ENCODE peak calls at places on chromosomes 6 and 20, in seven cellular contexts. A is kidney, Y is ovary, F is right lobe of liver, K is adrenal gland, B is stomach, J is psoas muscle. O is an unnamed sample.

GRCh38 chr6:143097224-143097795 is 36.6 kb downstream of the AIG1 start:
- DNase-seq in A (no peak), Y (no peak), F (no peak), K (no peak), B (no peak), J (no peak), O (no peak)

GRCh38 chr6:80543598-80544181 is 437.2 kb downstream of the BCKDHB start:
- DNase-seq in A (no peak), Y (no peak), F (no peak), K (no peak), B (no peak), J (no peak), O (peak; percentile 60)

GRCh38 chr6:38552136-38552535 is 87.6 kb downstream of the BTBD9 start:
- DNase-seq in A (no peak), Y (no peak), F (no peak), K (no peak), B (no peak), J (no peak), O (no peak)

GRCh38 chr20:31815408-31816188 is 3.6 kb upstream of the MYLK2 start:
- DNase-seq in A (no peak), Y (no peak), F (no peak), K (no peak), B (no peak), J (no peak), O (peak; percentile 17)

GRCh38 chr6:56480246-56480645 is 162.4 kb downstream of the DST start:
- DNase-seq in A (no peak), Y (no peak), F (no peak), K (no peak), B (no peak), J (no peak), O (no peak)

GRCh38 chr6:29509239-29509638 is 21.5 kb upstream of the MAS1L start:
- DNase-seq in A (no peak), Y (no peak), F (no peak), K (no peak), B (no peak), J (no peak), O (no peak)

GRCh38 chr20:62688855-62689460 is 19.7 kb upstream of the NTSR1 start:
- DNase-seq in A (no peak), Y (no peak), F (no peak), K (no peak), B (no peak), J (no peak), O (no peak)

GRCh38 chr20:47790032-47790965 is 5.0 kb upstream of the SULF2 start:
- DNase-seq in A (no peak), Y (no peak), F (no peak), K (no peak), B (no peak), J (no peak), O (peak; percentile 96)

GRCh38 chr6:13098006-13098405 is 230.3 kb downstream of the TBC1D7 start:
- DNase-seq in A (no peak), Y (no peak), F (no peak), K (no peak), B (no peak), J (no peak), O (no peak)

GRCh38 chr20:38601216-38602184 is at the start of gene ARHGAP40:
- DNase-seq in A (peak; percentile 87), Y (no peak), F (no peak), K (no peak), B (peak; percentile 51), J (no peak), O (peak; percentile 25)

GRCh38 chr20:50237349-50237748 is 46.7 kb downstream of the CEBPB start:
- DNase-seq in A (no peak), Y (no peak), F (no peak), K (no peak), B (peak; percentile 48), J (no peak), O (no peak)

GRCh38 chr20:1307171-1307570 is 21.8 kb downstream of the SDCBP2 start:
- DNase-seq in A (no peak), Y (no peak), F (no peak), K (no peak), B (no peak), J (no peak), O (no peak)

GRCh38 chr20:12414446-12415274 is 497.0 kb downstream of the BTBD3 start:
- DNase-seq in A (no peak), Y (no peak), F (no peak), K (peak; percentile 28), B (no peak), J (no peak), O (peak; percentile 19)

GRCh38 chr20:19451591-19452295 is 239.3 kb downstream of the SLC24A3 start:
- DNase-seq in A (no peak), Y (no peak), F (no peak), K (no peak), B (no peak), J (no peak), O (peak; percentile 25)

GRCh38 chr6:157019115-157019628 is 242.0 kb downstream of the ARID1B start:
- DNase-seq in A (no peak), Y (no peak), F (no peak), K (no peak), B (no peak), J (no peak), O (no peak)

GRCh38 chr20:25248501-25249172 is 752 bp downstream of the PYGB start:
- DNase-seq in A (no peak), Y (peak; percentile 62), F (no peak), K (no peak), B (peak; percentile 50), J (peak; percentile 39), O (peak; percentile 59)

GRCh38 chr6:163793584-163793983 is 379.1 kb downstream of the QKI start:
- DNase-seq in A (no peak), Y (no peak), F (no peak), K (no peak), B (no peak), J (no peak), O (no peak)

GRCh38 chr6:33313105-33313708 is 671 bp downstream of the TAPBP start:
- DNase-seq in A (peak; percentile 84), Y (peak; percentile 69), F (no peak), K (peak; percentile 67), B (peak; percentile 46), J (peak; percentile 53), O (peak; percentile 29)

GRCh38 chr20:44990425-44990824 is 24.1 kb downstream of the STK4 start:
- DNase-seq in A (no peak), Y (no peak), F (no peak), K (no peak), B (no peak), J (no peak), O (peak; percentile 45)

GRCh38 chr6:101396552-101397173 is 3.2 kb downstream of the GRIK2 start:
- DNase-seq in A (no peak), Y (peak; percentile 57), F (peak; percentile 67), K (peak; percentile 67), B (peak; percentile 59), J (no peak), O (peak; percentile 91)

GRCh38 chr6:41073203-41073967 is 611 bp downstream of the NFYA start:
- DNase-seq in A (peak; percentile 95), Y (peak; percentile 88), F (peak; percentile 94), K (peak; percentile 88), B (peak; percentile 93), J (peak; percentile 86), O (peak; percentile 88)

GRCh38 chr6:20213271-20213798 is 1.1 kb upstream of the MBOAT1 start:
- DNase-seq in A (no peak), Y (peak; percentile 31), F (no peak), K (no peak), B (no peak), J (no peak), O (peak; percentile 14)

GRCh38 chr6:10621847-10622246 is 72.6 kb downstream of the C6orf52 start:
- DNase-seq in A (no peak), Y (no peak), F (no peak), K (no peak), B (no peak), J (no peak), O (no peak)
- TF ChIP-seq CTCF in A (no peak), Y (no peak), F (no peak), K (no peak), B (no peak), J (no peak), O (no peak)

DNA sequence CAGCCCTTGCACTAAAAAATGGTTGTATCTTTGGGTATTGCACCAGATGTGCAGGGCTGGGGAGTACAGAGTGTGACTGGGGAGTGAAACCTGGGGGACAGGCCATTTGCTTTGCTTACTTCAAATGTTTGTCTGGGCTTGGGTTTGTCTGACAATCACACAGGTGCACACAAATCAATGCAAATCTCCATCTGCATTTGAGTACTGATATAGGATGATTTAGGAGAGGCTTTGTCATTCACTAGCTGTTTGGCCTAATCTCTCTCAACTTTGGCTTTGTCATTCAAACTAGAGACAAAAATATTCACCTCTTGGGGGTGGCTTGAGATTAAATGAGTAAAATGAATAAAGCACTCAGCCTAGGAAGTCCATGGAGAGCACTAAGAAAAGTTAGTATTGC is 3.8 kb downstream of the GUCA1A start:
- DNase-seq in A (no peak), Y (no peak), F (no peak), K (no peak), B (no peak), J (no peak), O (no peak)
- H3K4me3 ChIP-seq in A (no peak overlapping the region), Y (no peak overlapping the region), F (no peak overlapping the region), K (no peak overlapping the region), B (no peak overlapping the region), J (no peak overlapping the region), O (no peak overlapping the region)

DNA sequence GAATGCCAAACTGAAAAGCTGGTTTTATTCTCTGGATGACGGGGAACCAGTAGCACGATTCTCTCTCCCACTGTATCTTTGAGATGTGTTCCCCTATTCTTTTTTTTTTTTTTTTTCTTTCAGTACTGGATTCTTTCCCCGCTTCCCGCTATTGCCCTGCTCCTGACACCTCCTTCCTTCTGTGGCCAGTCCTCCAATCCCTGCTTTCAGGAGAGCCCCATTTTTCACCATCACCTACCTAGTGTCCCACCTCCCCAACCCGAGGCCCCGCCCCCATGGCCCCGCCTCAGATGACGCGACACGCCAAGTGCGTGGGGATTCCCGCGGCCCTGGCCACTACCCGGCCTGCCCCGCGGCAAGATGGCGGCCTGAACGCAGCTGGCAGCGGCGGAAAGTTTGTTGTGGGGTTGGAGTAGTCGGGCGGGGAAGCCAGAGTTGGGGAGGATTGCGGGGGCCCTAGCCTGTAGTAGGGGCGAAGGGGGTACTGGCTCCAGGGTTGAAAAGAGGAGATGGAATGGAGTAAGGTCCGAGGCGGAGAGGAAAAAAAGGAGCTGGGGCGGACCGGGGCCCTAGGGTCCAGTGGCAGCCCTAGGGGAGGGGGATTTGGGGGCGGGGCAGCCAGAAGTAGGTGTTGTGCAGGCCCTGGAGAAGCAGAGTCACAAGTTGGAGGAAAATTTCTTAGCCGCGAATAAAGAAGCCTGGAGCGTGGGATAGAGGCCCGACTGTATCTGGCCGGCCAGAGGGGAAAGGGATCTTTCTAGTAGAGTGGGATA is at the start of gene TJAP1:
- DNase-seq in A (peak; percentile 97), Y (peak; percentile 98), F (peak; percentile 94), K (peak; percentile 96), B (peak; percentile 95), J (peak; percentile 93), O (peak; percentile 90)
- TF ChIP-seq CTCF in A (no peak), Y (no peak), F (no peak), K (no peak), B (no peak), J (no peak), O (no peak)

DNA sequence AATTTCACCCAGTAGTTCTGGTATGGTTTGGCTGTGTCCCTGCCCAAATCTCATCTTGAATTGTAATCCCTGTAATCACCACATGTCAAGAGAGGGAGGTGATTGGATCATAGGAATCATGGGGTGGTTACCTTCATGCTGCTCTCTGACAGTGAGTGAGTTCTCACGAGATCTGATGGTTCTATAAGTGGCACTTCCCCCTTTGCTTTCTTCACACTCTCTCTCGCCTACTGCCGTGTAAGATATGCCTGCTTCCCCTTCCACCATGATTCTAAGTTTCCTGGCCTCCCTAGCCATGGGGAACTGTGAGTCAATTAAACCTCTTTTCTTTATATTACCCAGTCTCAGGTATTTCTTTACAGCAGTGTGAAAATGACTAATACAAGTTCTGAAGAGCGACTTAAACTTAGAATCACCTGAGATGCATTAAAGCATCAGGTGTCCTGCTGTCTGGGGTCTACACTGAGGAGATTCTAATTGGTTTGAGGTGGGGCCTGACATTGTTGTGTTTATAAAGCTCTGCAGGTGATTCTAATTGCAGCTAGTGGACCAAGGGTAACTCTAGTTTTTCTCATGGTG is 82.1 kb upstream of the DTNBP1 start:
- DNase-seq in A (no peak), Y (no peak), F (no peak), K (no peak), B (no peak), J (no peak), O (no peak)
- H3K4me3 ChIP-seq in A (no peak overlapping the region), Y (no peak overlapping the region), F (no peak overlapping the region), K (no peak overlapping the region), B (no peak overlapping the region), J (no peak overlapping the region), O (no peak overlapping the region)